ENCODE peak calls at places on chromosomes 16 and 17, in ten cellular contexts. D is body of pancreas, C is adrenal gland, J is ovary, G is GM23338, Z is ascending aorta, P is cardiac muscle cell, S is GM10248, K is pancreas, W is right lobe of liver. H is an unnamed sample.

GRCh38 chr17:48892940-48893645 is 506 bp downstream of the ATP5MC1 start:
- DNase-seq in P (peak; percentile 19), G (peak; percentile 39), D (no peak), Z (no peak), C (no peak), K (no peak), J (no peak), S (no peak), W (no peak), H (no peak)

GRCh38 chr17:55316499-55316898 is 51.7 kb downstream of the HLF start:
- DNase-seq in J (no peak), Z (no peak), K (no peak), P (no peak), S (no peak), W (no peak), G (no peak), C (no peak), D (no peak), H (no peak)

GRCh38 chr16:24973771-24974461 is 41.3 kb downstream of the ARHGAP17 start:
- DNase-seq in C (no peak), D (no peak), Z (peak; percentile 38), S (no peak), J (no peak), K (no peak), P (no peak), W (no peak), G (no peak), H (no peak)

GRCh38 chr17:18947866-18948265 is 4.1 kb upstream of the SLC5A10 start:
- DNase-seq in K (no peak), D (no peak), J (no peak), Z (no peak), C (no peak), W (no peak), S (no peak), P (no peak), G (no peak), H (no peak)

GRCh38 chr17:43634681-43635125 is 27.0 kb downstream of the MEOX1 start:
- DNase-seq in D (peak; percentile 8), S (no peak), P (peak; percentile 58), J (peak; percentile 46), C (peak; percentile 17), W (no peak), G (no peak), Z (no peak), K (no peak), H (no peak)

GRCh38 chr17:59671386-59671785 is 35.8 kb downstream of the PTRH2 start:
- DNase-seq in C (no peak), S (no peak), D (no peak), K (no peak), G (no peak), J (no peak), W (no peak), Z (no peak), P (no peak), H (no peak)

GRCh38 chr16:59463776-59464175 is 729.7 kb upstream of the GOT2 start:
- DNase-seq in G (no peak), J (no peak), W (no peak), S (no peak), P (no peak), C (no peak), D (no peak), K (no peak), Z (no peak), H (no peak)

GRCh38 chr16:89448656-89449055 is 41.7 kb downstream of the ANKRD11 start:
- DNase-seq in J (no peak), D (peak; percentile 73), G (no peak), K (no peak), W (no peak), P (no peak), Z (no peak), C (no peak), S (no peak), H (no peak)

GRCh38 chr17:9291912-9292562 is 270.7 kb downstream of the NTN1 start:
- DNase-seq in D (peak; percentile 60), J (peak; percentile 56), P (peak; percentile 45), K (peak; percentile 49), W (no peak), Z (peak; percentile 72), C (peak; percentile 30), S (peak; percentile 68), G (peak; percentile 60), H (no peak)

GRCh38 chr16:4879049-4879448 is 31.8 kb downstream of the UBN1 start:
- DNase-seq in S (no peak), K (no peak), C (no peak), W (no peak), P (no peak), J (no peak), D (no peak), Z (no peak), G (no peak), H (no peak)

GRCh38 chr17:75697651-75698291 is 23.5 kb upstream of the ITGB4 start:
- DNase-seq in Z (no peak), D (peak; percentile 82), K (peak; percentile 43), C (no peak), W (no peak), P (no peak), S (no peak), G (no peak), J (no peak), H (no peak)

GRCh38 chr17:74330446-74330845 is 4.4 kb downstream of the KIF19 start:
- DNase-seq in D (no peak), C (no peak), S (no peak), Z (no peak), P (no peak), J (no peak), W (no peak), K (no peak), G (no peak), H (no peak)

GRCh38 chr16:64983983-64984382 is 137.9 kb downstream of the CDH11 start:
- DNase-seq in J (peak; percentile 45), S (no peak), D (peak; percentile 6), G (peak; percentile 83), P (peak; percentile 87), K (peak; percentile 9), Z (no peak), C (peak; percentile 15), W (no peak), H (no peak)

DNA sequence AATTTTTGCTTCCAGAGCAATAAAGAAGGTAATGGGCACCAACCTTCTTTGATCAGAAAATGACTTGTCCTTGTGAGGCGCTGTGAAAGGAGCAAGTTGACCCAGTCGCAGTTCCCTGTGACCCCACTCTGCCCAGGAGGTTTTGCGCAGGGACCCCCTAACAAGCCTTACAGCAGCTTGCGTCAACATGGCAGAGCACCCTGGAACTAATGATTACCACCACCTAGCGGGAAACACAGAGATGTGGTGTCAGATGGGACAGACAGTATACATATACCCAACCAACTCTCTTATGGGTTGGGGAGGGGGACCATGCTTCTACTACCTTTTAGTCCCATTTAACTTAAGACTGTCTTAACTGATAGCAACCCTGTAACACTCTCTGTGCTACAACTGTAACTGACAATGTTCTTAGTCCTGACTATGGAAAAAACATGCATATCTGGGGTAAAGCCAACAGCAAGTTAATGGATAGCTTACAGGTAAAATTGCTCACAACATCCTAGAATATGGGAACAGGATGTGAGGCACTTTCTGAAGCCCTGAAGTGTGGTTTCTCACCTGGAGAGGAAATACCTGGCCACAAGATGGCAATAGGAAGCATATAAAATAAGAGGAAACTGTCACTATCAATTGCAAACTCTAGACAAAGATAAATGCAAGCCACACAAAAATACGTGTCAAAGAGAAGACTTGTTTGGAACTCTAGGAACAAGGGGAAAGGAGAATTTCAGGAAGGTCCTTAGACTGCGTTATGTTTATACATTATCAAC is 3.0 kb downstream of the KARS1 start:
- DNase-seq in W (no peak), C (no peak), D (no peak), G (no peak), P (no peak), S (no peak), K (no peak), Z (no peak), J (no peak), H (no peak)
- TF ChIP-seq CTCF in W (no peak), C (no peak), D (peak; percentile 26), G (peak; percentile 24), P (no peak), S (no peak), K (no peak), Z (no peak), J (no peak), H (no peak)

GRCh38 chr17:57955183-57955952 is at the start of gene CUEDC1:
- DNase-seq in C (peak; percentile 81), W (peak; percentile 84), P (peak; percentile 86), J (peak; percentile 85), S (peak; percentile 83), G (peak; percentile 76), K (peak; percentile 82), D (peak; percentile 85), Z (peak; percentile 88), H (peak; percentile 60)
- TF ChIP-seq CTCF in C (peak; percentile 76), W (peak; percentile 35), P (no peak), J (no peak), S (peak; percentile 34), G (peak; percentile 30), K (no peak), D (peak; percentile 71), Z (peak; percentile 38), H (peak; percentile 35)

GRCh38 chr16:46883690-46884512 is at the start of gene GPT2:
- DNase-seq in C (peak; percentile 98), J (peak; percentile 95), K (peak; percentile 99), G (peak; percentile 100), Z (peak; percentile 99), D (peak; percentile 99), W (peak; percentile 100), S (peak; percentile 92), P (peak; percentile 99), H (peak; percentile 83)
- TF ChIP-seq CTCF in C (peak; percentile 6), J (no peak), K (no peak), G (no peak), Z (no peak), D (peak; percentile 41), W (peak; percentile 30), S (no peak), P (no peak), H (no peak)

GRCh38 chr17:14580494-14580893 is 279.6 kb downstream of the HS3ST3B1 start:
- DNase-seq in D (no peak), P (no peak), S (no peak), W (no peak), Z (no peak), K (no peak), J (no peak), G (no peak), C (no peak), H (no peak)
- TF ChIP-seq CTCF in D (no peak), P (no peak), S (no peak), W (no peak), Z (no peak), K (no peak), J (no peak), G (no peak), C (no peak), H (no peak)

GRCh38 chr16:495127-495748 is 32.3 kb upstream of the CAPN15 start:
- DNase-seq in G (peak; percentile 88), K (no peak), C (no peak), S (peak; percentile 64), W (no peak), J (no peak), P (peak; percentile 29), Z (no peak), D (peak; percentile 50), H (no peak)
- TF ChIP-seq CTCF in G (peak; percentile 73), K (no peak), C (peak; percentile 35), S (peak; percentile 20), W (peak; percentile 44), J (no peak), P (peak; percentile 60), Z (no peak), D (peak; percentile 40), H (peak; percentile 9)

GRCh38 chr16:2914233-2914632 is 2.5 kb downstream of the FLYWCH1 start:
- DNase-seq in S (no peak), K (no peak), P (no peak), W (no peak), Z (no peak), D (no peak), C (no peak), G (peak; percentile 50), J (no peak), H (no peak)
- TF ChIP-seq CTCF in S (no peak), K (no peak), P (no peak), W (no peak), Z (no peak), D (no peak), C (no peak), G (no peak), J (no peak), H (no peak)

H was measured in CD14-positive monocyte.